ENCODE peak calls at places on chromosomes 12 and 14, in six cellular contexts. One of them, this sample, is unnamed.

GRCh38 chr12:26274441-26275312 is 79.3 kb downstream of the SSPN start:
- DNase-seq in CD8-positive, alpha-beta memory T cell: no peak
- DNase-seq in kidney: peak; percentile 94
- DNase-seq in heart right ventricle: peak; percentile 87
- DNase-seq in tibial artery: peak; percentile 93
- DNase-seq in A549: peak; percentile 91
- DNase-seq in this sample: peak; percentile 92

GRCh38 chr12:132438726-132439125 is 51.2 kb upstream of the FBRSL1 start:
- DNase-seq in CD8-positive, alpha-beta memory T cell: no peak
- DNase-seq in kidney: no peak
- DNase-seq in heart right ventricle: no peak
- DNase-seq in tibial artery: no peak
- DNase-seq in A549: no peak
- DNase-seq in this sample: no peak

GRCh38 chr14:64260418-64260817 is 33.8 kb downstream of the ESR2 start:
- DNase-seq in CD8-positive, alpha-beta memory T cell: no peak
- DNase-seq in kidney: no peak
- DNase-seq in heart right ventricle: no peak
- DNase-seq in tibial artery: no peak
- DNase-seq in A549: no peak
- DNase-seq in this sample: no peak

GRCh38 chr14:52992236-52992635 is 41.4 kb upstream of the FERMT2 start:
- DNase-seq in CD8-positive, alpha-beta memory T cell: no peak
- DNase-seq in kidney: no peak
- DNase-seq in heart right ventricle: no peak
- DNase-seq in tibial artery: no peak
- DNase-seq in A549: no peak
- DNase-seq in this sample: no peak

GRCh38 chr12:45234134-45234865 is 18.4 kb downstream of the ANO6 start:
- DNase-seq in CD8-positive, alpha-beta memory T cell: no peak
- DNase-seq in kidney: no peak
- DNase-seq in heart right ventricle: peak; percentile 51
- DNase-seq in tibial artery: no peak
- DNase-seq in A549: peak; percentile 84
- DNase-seq in this sample: peak; percentile 66

GRCh38 chr12:56154246-56154771 is 1.9 kb downstream of the MYL6B start:
- DNase-seq in CD8-positive, alpha-beta memory T cell: no peak
- DNase-seq in kidney: no peak
- DNase-seq in heart right ventricle: no peak
- DNase-seq in tibial artery: no peak
- DNase-seq in A549: no peak
- DNase-seq in this sample: no peak

GRCh38 chr12:74254784-74255183 is 282.9 kb upstream of the ATXN7L3B start:
- DNase-seq in CD8-positive, alpha-beta memory T cell: no peak
- DNase-seq in kidney: no peak
- DNase-seq in heart right ventricle: no peak
- DNase-seq in tibial artery: no peak
- DNase-seq in A549: no peak
- DNase-seq in this sample: no peak

GRCh38 chr14:79225815-79226214 is 985.5 kb downstream of the DIO2 start:
- DNase-seq in CD8-positive, alpha-beta memory T cell: no peak
- DNase-seq in kidney: no peak
- DNase-seq in heart right ventricle: no peak
- DNase-seq in tibial artery: no peak
- DNase-seq in A549: no peak
- DNase-seq in this sample: no peak

GRCh38 chr14:65783576-65783975 is 371.0 kb downstream of the FUT8 start:
- DNase-seq in CD8-positive, alpha-beta memory T cell: no peak
- DNase-seq in kidney: no peak
- DNase-seq in heart right ventricle: no peak
- DNase-seq in tibial artery: no peak
- DNase-seq in A549: no peak
- DNase-seq in this sample: peak; percentile 29

GRCh38 chr12:57473886-57474285 is 5.8 kb downstream of the ARHGAP9 start:
- DNase-seq in CD8-positive, alpha-beta memory T cell: no peak
- DNase-seq in kidney: peak; percentile 33
- DNase-seq in heart right ventricle: no peak
- DNase-seq in tibial artery: no peak
- DNase-seq in A549: no peak
- DNase-seq in this sample: no peak
- H3K4me1 ChIP-seq in CD8-positive, alpha-beta memory T cell: peaks cover 72% of the 10 kb centered on the region
- H3K4me1 ChIP-seq in kidney: no peaks in the 10 kb centered on the region
- H3K4me1 ChIP-seq in heart right ventricle: peaks cover 15% of the 10 kb centered on the region
- H3K4me1 ChIP-seq in tibial artery: no peaks in the 10 kb centered on the region
- H3K4me1 ChIP-seq in A549: peaks cover 14% of the 10 kb centered on the region
- H3K4me1 ChIP-seq in this sample: peaks cover 11% of the 10 kb centered on the region

GRCh38 chr14:104891121-104891551 is 26.1 kb downstream of the CEP170B start:
- DNase-seq in CD8-positive, alpha-beta memory T cell: peak; percentile 34
- DNase-seq in kidney: peak; percentile 56
- DNase-seq in heart right ventricle: no peak
- DNase-seq in tibial artery: peak; percentile 62
- DNase-seq in A549: no peak
- DNase-seq in this sample: peak; percentile 18

GRCh38 chr14:104889374-104889755 is 24.3 kb downstream of the CEP170B start:
- DNase-seq in CD8-positive, alpha-beta memory T cell: peak; percentile 40
- DNase-seq in kidney: peak; percentile 54
- DNase-seq in heart right ventricle: no peak
- DNase-seq in tibial artery: peak; percentile 61
- DNase-seq in A549: no peak
- DNase-seq in this sample: no peak

GRCh38 chr14:104893435-104894207 is 28.6 kb downstream of the CEP170B start:
- DNase-seq in CD8-positive, alpha-beta memory T cell: no peak
- DNase-seq in kidney: peak; percentile 73
- DNase-seq in heart right ventricle: peak; percentile 8
- DNase-seq in tibial artery: peak; percentile 68
- DNase-seq in A549: no peak
- DNase-seq in this sample: no peak

GRCh38 chr14:104892517-104893434 is 27.7 kb downstream of the CEP170B start:
- DNase-seq in CD8-positive, alpha-beta memory T cell: no peak
- DNase-seq in kidney: peak; percentile 73
- DNase-seq in heart right ventricle: peak; percentile 4
- DNase-seq in tibial artery: peak; percentile 63
- DNase-seq in A549: no peak
- DNase-seq in this sample: no peak

GRCh38 chr14:104891664-104892500 is 26.8 kb downstream of the CEP170B start:
- DNase-seq in CD8-positive, alpha-beta memory T cell: peak; percentile 41
- DNase-seq in kidney: peak; percentile 65
- DNase-seq in heart right ventricle: peak; percentile 3
- DNase-seq in tibial artery: peak; percentile 62
- DNase-seq in A549: no peak
- DNase-seq in this sample: no peak
- H3K4me1 ChIP-seq in CD8-positive, alpha-beta memory T cell: no peaks in the 10 kb centered on the region
- H3K4me1 ChIP-seq in kidney: peaks cover 6% of the 10 kb centered on the region
- H3K4me1 ChIP-seq in heart right ventricle: peaks cover 22% of the 10 kb centered on the region
- H3K4me1 ChIP-seq in tibial artery: no peaks in the 10 kb centered on the region
- H3K4me1 ChIP-seq in A549: peaks cover 15% of the 10 kb centered on the region
- H3K4me1 ChIP-seq in this sample: peaks cover 15% of the 10 kb centered on the region

GRCh38 chr12:65673732-65674131 is 150.6 kb upstream of the HMGA2 start:
- DNase-seq in CD8-positive, alpha-beta memory T cell: no peak
- DNase-seq in kidney: no peak
- DNase-seq in heart right ventricle: no peak
- DNase-seq in tibial artery: no peak
- DNase-seq in A549: no peak
- DNase-seq in this sample: no peak

GRCh38 chr12:65670775-65671174 is 153.5 kb upstream of the HMGA2 start:
- DNase-seq in CD8-positive, alpha-beta memory T cell: no peak
- DNase-seq in kidney: no peak
- DNase-seq in heart right ventricle: no peak
- DNase-seq in tibial artery: no peak
- DNase-seq in A549: no peak
- DNase-seq in this sample: no peak

GRCh38 chr12:65672441-65672840 is 151.8 kb upstream of the HMGA2 start:
- DNase-seq in CD8-positive, alpha-beta memory T cell: no peak
- DNase-seq in kidney: no peak
- DNase-seq in heart right ventricle: no peak
- DNase-seq in tibial artery: no peak
- DNase-seq in A549: no peak
- DNase-seq in this sample: no peak

GRCh38 chr12:65675141-65675621 is 149.1 kb upstream of the HMGA2 start:
- DNase-seq in CD8-positive, alpha-beta memory T cell: no peak
- DNase-seq in kidney: no peak
- DNase-seq in heart right ventricle: no peak
- DNase-seq in tibial artery: no peak
- DNase-seq in A549: no peak
- DNase-seq in this sample: no peak

DNA sequence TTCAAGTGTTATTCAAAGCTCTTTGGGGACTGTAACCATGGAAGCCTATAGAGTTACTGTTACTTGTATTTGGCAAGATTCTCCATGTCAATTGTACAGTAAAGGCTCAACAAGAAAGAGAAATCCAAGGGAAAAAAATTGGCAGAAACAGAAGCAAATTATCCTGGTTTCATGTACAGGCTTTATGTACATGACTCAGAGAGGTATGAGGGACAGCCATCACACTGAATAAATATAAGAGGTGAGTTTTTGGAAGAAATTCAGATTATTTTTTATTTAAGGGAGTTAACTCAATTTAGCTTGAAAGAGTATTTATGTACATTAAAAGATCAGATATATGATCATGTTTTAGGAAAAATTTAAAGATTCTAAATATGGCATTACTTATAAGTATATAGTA is 151.0 kb upstream of the HMGA2 start:
- DNase-seq in CD8-positive, alpha-beta memory T cell: no peak
- DNase-seq in kidney: no peak
- DNase-seq in heart right ventricle: no peak
- DNase-seq in tibial artery: no peak
- DNase-seq in A549: no peak
- DNase-seq in this sample: no peak
- H3K4me1 ChIP-seq in CD8-positive, alpha-beta memory T cell: no peaks in the 10 kb centered on the region
- H3K4me1 ChIP-seq in kidney: no peaks in the 10 kb centered on the region
- H3K4me1 ChIP-seq in heart right ventricle: no peaks in the 10 kb centered on the region
- H3K4me1 ChIP-seq in tibial artery: no peaks in the 10 kb centered on the region
- H3K4me1 ChIP-seq in A549: peaks cover 9% of the 10 kb centered on the region
- H3K4me1 ChIP-seq in this sample: no peaks in the 10 kb centered on the region

GRCh38 chr12:92509156-92509758 is 193.5 kb upstream of the PLEKHG7 start:
- DNase-seq in CD8-positive, alpha-beta memory T cell: no peak
- DNase-seq in kidney: no peak
- DNase-seq in heart right ventricle: no peak
- DNase-seq in tibial artery: no peak
- DNase-seq in A549: no peak
- DNase-seq in this sample: no peak
- H3K4me1 ChIP-seq in CD8-positive, alpha-beta memory T cell: peaks cover 17% of the 10 kb centered on the region
- H3K4me1 ChIP-seq in kidney: peaks cover 22% of the 10 kb centered on the region
- H3K4me1 ChIP-seq in heart right ventricle: peaks cover 33% of the 10 kb centered on the region
- H3K4me1 ChIP-seq in tibial artery: no peaks in the 10 kb centered on the region
- H3K4me1 ChIP-seq in A549: peaks cover 23% of the 10 kb centered on the region
- H3K4me1 ChIP-seq in this sample: peaks cover 4% of the 10 kb centered on the region

GRCh38 chr12:14845350-14845750 is 2.0 kb upstream of the ART4 start:
- DNase-seq in CD8-positive, alpha-beta memory T cell: no peak
- DNase-seq in kidney: no peak
- DNase-seq in heart right ventricle: peak; percentile 66
- DNase-seq in tibial artery: peak; percentile 65
- DNase-seq in A549: peak; percentile 58
- DNase-seq in this sample: peak; percentile 60

GRCh38 chr12:14842315-14842714 is 1.0 kb downstream of the ART4 start:
- DNase-seq in CD8-positive, alpha-beta memory T cell: no peak
- DNase-seq in kidney: no peak
- DNase-seq in heart right ventricle: no peak
- DNase-seq in tibial artery: no peak
- DNase-seq in A549: no peak
- DNase-seq in this sample: no peak

GRCh38 chr12:14841761-14842160 is 1.6 kb downstream of the ART4 start:
- DNase-seq in CD8-positive, alpha-beta memory T cell: no peak
- DNase-seq in kidney: no peak
- DNase-seq in heart right ventricle: peak; percentile 71
- DNase-seq in tibial artery: peak; percentile 90
- DNase-seq in A549: peak; percentile 46
- DNase-seq in this sample: peak; percentile 81

GRCh38 chr12:14846042-14846587 is 2.8 kb upstream of the ART4 start:
- DNase-seq in CD8-positive, alpha-beta memory T cell: no peak
- DNase-seq in kidney: no peak
- DNase-seq in heart right ventricle: no peak
- DNase-seq in tibial artery: no peak
- DNase-seq in A549: no peak
- DNase-seq in this sample: no peak

GRCh38 chr12:14843425-14843887 is at the start of gene ART4:
- DNase-seq in CD8-positive, alpha-beta memory T cell: no peak
- DNase-seq in kidney: peak; percentile 57
- DNase-seq in heart right ventricle: peak; percentile 36
- DNase-seq in tibial artery: no peak
- DNase-seq in A549: no peak
- DNase-seq in this sample: no peak
- H3K4me1 ChIP-seq in CD8-positive, alpha-beta memory T cell: no peaks in the 10 kb centered on the region
- H3K4me1 ChIP-seq in kidney: peaks cover 35% of the 10 kb centered on the region
- H3K4me1 ChIP-seq in heart right ventricle: peaks cover 55% of the 10 kb centered on the region
- H3K4me1 ChIP-seq in tibial artery: no peaks in the 10 kb centered on the region
- H3K4me1 ChIP-seq in A549: peaks cover 46% of the 10 kb centered on the region
- H3K4me1 ChIP-seq in this sample: peaks cover 34% of the 10 kb centered on the region

DNA sequence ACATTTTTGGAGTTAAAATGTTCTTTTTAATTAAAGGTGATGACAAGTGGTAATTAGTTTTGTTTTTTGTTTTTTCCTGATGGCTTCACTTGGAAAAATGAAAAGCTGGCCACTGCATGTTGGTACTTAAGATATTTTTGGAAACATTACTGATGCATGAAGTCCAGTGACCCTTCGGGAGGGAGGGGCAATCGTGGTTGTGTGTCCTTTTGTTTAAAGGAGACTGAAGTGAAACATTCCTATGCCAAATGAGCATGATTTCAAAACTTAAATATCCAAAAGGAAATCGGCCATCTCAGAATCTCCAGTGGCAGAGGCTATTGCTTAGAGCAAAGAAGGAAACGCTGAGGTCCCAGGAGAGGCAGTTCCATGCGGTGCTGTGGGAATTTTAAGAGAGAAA is 20.1 kb downstream of the LTBP2 start:
- DNase-seq in CD8-positive, alpha-beta memory T cell: no peak
- DNase-seq in kidney: peak; percentile 23
- DNase-seq in heart right ventricle: no peak
- DNase-seq in tibial artery: no peak
- DNase-seq in A549: no peak
- DNase-seq in this sample: no peak
- H3K4me1 ChIP-seq in CD8-positive, alpha-beta memory T cell: no peaks in the 10 kb centered on the region
- H3K4me1 ChIP-seq in kidney: peaks cover 21% of the 10 kb centered on the region
- H3K4me1 ChIP-seq in heart right ventricle: peaks cover 61% of the 10 kb centered on the region
- H3K4me1 ChIP-seq in tibial artery: peaks cover 8% of the 10 kb centered on the region
- H3K4me1 ChIP-seq in A549: no peaks in the 10 kb centered on the region
- H3K4me1 ChIP-seq in this sample: peaks cover 8% of the 10 kb centered on the region

This sample was measured in adrenal gland.